ENCODE peak calls at places on chromosomes 7 and 10, in four cellular contexts. One of them, this sample, is unnamed.

GRCh38 chr10:45488365-45488764 is 114.3 kb downstream of the ALOX5 start:
- DNase-seq in K562: no peak
- DNase-seq in HepG2: no peak
- DNase-seq in GM12878: no peak
- DNase-seq in this sample: no peak

GRCh38 chr7:157404845-157405481 is 68.2 kb downstream of the DNAJB6 start:
- DNase-seq in K562: peak; percentile 93
- DNase-seq in HepG2: no peak
- DNase-seq in GM12878: no peak
- DNase-seq in this sample: no peak

GRCh38 chr10:28985137-28985885 is 303.6 kb upstream of the LYZL1 start:
- DNase-seq in K562: no peak
- DNase-seq in HepG2: no peak
- DNase-seq in GM12878: no peak
- DNase-seq in this sample: no peak

GRCh38 chr10:114053946-114054345 is 10.3 kb downstream of the ADRB1 start:
- DNase-seq in K562: no peak
- DNase-seq in HepG2: no peak
- DNase-seq in GM12878: no peak
- DNase-seq in this sample: no peak

GRCh38 chr7:44881610-44882009 is 3.7 kb downstream of the PURB start:
- DNase-seq in K562: no peak
- DNase-seq in HepG2: no peak
- DNase-seq in GM12878: no peak
- DNase-seq in this sample: no peak

GRCh38 chr10:14032406-14032998 is 298.2 kb downstream of the FRMD4A start:
- DNase-seq in K562: peak; percentile 86
- DNase-seq in HepG2: no peak
- DNase-seq in GM12878: no peak
- DNase-seq in this sample: peak; percentile 88

GRCh38 chr7:87517136-87517805 is 41.8 kb upstream of the ABCB4 start:
- DNase-seq in K562: no peak
- DNase-seq in HepG2: no peak
- DNase-seq in GM12878: no peak
- DNase-seq in this sample: no peak

GRCh38 chr10:106424981-106425380 is 739.5 kb downstream of the SORCS1 start:
- DNase-seq in K562: no peak
- DNase-seq in HepG2: no peak
- DNase-seq in GM12878: no peak
- DNase-seq in this sample: no peak

GRCh38 chr10:7159928-7160327 is 250.9 kb downstream of the SFMBT2 start:
- DNase-seq in K562: no peak
- DNase-seq in HepG2: no peak
- DNase-seq in GM12878: no peak
- DNase-seq in this sample: no peak

GRCh38 chr7:18347170-18347569 is 148.4 kb upstream of the HDAC9 start:
- DNase-seq in K562: no peak
- DNase-seq in HepG2: no peak
- DNase-seq in GM12878: no peak
- DNase-seq in this sample: no peak

GRCh38 chr10:48594371-48594770 is 10.5 kb downstream of the ARHGAP22 start:
- DNase-seq in K562: no peak
- DNase-seq in HepG2: no peak
- DNase-seq in GM12878: no peak
- DNase-seq in this sample: no peak

GRCh38 chr10:48800283-48800675 is 115.6 kb downstream of the WDFY4 start:
- DNase-seq in K562: peak; percentile 26
- DNase-seq in HepG2: no peak
- DNase-seq in GM12878: peak; percentile 34
- DNase-seq in this sample: no peak

GRCh38 chr10:124149681-124150080 is 56.3 kb upstream of the CHST15 start:
- DNase-seq in K562: no peak
- DNase-seq in HepG2: no peak
- DNase-seq in GM12878: peak; percentile 33
- DNase-seq in this sample: no peak

GRCh38 chr7:140924821-140925421 is at the start of gene BRAF:
- DNase-seq in K562: peak; percentile 99
- DNase-seq in HepG2: peak; percentile 23
- DNase-seq in GM12878: peak; percentile 62
- DNase-seq in this sample: peak; percentile 92

GRCh38 chr7:128235469-128235868 is 5.6 kb upstream of the LEP start:
- DNase-seq in K562: no peak
- DNase-seq in HepG2: no peak
- DNase-seq in GM12878: no peak
- DNase-seq in this sample: peak; percentile 18

GRCh38 chr7:96612034-96612433 is 97.6 kb downstream of the SEM1 start:
- DNase-seq in K562: no peak
- DNase-seq in HepG2: no peak
- DNase-seq in GM12878: no peak
- DNase-seq in this sample: no peak

GRCh38 chr7:45217358-45217757 is 59.8 kb downstream of the RAMP3 start:
- DNase-seq in K562: peak; percentile 48
- DNase-seq in HepG2: peak; percentile 5
- DNase-seq in GM12878: no peak
- DNase-seq in this sample: no peak

GRCh38 chr10:80537086-80537704 is 507 bp upstream of the SH2D4B start:
- DNase-seq in K562: no peak
- DNase-seq in HepG2: no peak
- DNase-seq in GM12878: no peak
- DNase-seq in this sample: no peak

GRCh38 chr7:27176343-27176731 is 2.2 kb upstream of the HOXA10 start:
- DNase-seq in K562: no peak
- DNase-seq in HepG2: no peak
- DNase-seq in GM12878: no peak
- DNase-seq in this sample: peak; percentile 12

GRCh38 chr10:109239371-109239770 is 683.9 kb downstream of the XPNPEP1 start:
- DNase-seq in K562: no peak
- DNase-seq in HepG2: no peak
- DNase-seq in GM12878: no peak
- DNase-seq in this sample: no peak

GRCh38 chr10:1546431-1547110 is 190.8 kb downstream of the ADARB2 start:
- DNase-seq in K562: no peak
- DNase-seq in HepG2: no peak
- DNase-seq in GM12878: no peak
- DNase-seq in this sample: no peak
- TF ChIP-seq JUNB in K562: no peak
- TF ChIP-seq JUNB in HepG2: no peak
- TF ChIP-seq JUNB in GM12878: no peak
- TF ChIP-seq JUNB in this sample: no peak

GRCh38 chr7:6529643-6530042 is 21.6 kb downstream of the GRID2IP start:
- DNase-seq in K562: no peak
- DNase-seq in HepG2: peak; percentile 15
- DNase-seq in GM12878: no peak
- DNase-seq in this sample: no peak

GRCh38 chr7:6528401-6529130 is 22.7 kb downstream of the GRID2IP start:
- DNase-seq in K562: no peak
- DNase-seq in HepG2: no peak
- DNase-seq in GM12878: no peak
- DNase-seq in this sample: no peak

GRCh38 chr7:6531492-6532279 is 19.6 kb downstream of the GRID2IP start:
- DNase-seq in K562: no peak
- DNase-seq in HepG2: no peak
- DNase-seq in GM12878: no peak
- DNase-seq in this sample: peak; percentile 42

GRCh38 chr7:6532516-6532915 is 18.7 kb downstream of the GRID2IP start:
- DNase-seq in K562: no peak
- DNase-seq in HepG2: no peak
- DNase-seq in GM12878: no peak
- DNase-seq in this sample: no peak

DNA sequence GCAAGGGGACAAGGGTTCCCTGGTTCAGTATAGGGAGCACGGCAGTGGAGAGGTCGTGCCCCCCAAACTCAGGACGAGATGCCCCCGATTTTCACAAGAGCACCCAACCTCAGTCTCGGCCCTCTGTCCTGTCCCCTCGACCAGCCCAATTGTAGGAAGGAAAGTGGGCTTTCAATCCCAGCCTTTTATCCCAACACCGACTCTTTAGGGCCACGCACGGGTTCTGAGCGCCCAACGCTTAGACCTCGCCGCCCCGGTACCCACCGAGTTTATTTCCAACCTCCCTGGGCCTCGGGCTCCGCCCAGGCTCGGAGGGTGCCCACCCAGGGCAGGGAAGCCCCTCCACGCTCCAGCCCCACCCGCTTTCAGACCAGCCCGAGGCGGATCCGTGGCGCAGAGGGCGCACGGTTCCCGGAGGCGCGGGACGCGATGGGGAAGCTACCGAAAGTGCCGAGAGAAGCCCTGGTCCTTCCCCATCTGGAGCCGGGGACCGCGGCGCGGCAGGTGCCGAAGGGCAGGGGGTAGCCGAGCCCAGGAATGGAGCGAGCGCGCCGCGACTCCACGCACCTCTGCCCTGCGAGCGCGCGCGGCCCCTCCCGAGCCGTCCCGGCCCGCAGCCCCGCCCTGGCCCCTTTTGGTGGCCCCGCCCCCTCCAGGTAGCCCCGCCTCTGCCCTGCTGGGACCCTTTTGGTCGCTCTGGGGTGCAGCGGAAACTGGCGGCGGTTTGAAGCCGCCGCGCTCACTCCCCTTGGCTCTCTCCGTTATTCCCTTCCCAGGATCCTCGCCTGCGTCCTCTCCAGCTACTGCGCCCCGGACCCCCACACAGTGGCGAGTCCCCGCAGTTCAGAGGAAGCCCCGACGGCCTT is 20.4 kb downstream of the GRID2IP start:
- DNase-seq in K562: peak; percentile 85
- DNase-seq in HepG2: no peak
- DNase-seq in GM12878: no peak
- DNase-seq in this sample: peak; percentile 86
- TF ChIP-seq EZH2 in K562: no peak
- TF ChIP-seq EZH2 in HepG2: no peak
- TF ChIP-seq EZH2 in GM12878: no peak
- TF ChIP-seq EZH2 in this sample: peak; percentile 48

DNA sequence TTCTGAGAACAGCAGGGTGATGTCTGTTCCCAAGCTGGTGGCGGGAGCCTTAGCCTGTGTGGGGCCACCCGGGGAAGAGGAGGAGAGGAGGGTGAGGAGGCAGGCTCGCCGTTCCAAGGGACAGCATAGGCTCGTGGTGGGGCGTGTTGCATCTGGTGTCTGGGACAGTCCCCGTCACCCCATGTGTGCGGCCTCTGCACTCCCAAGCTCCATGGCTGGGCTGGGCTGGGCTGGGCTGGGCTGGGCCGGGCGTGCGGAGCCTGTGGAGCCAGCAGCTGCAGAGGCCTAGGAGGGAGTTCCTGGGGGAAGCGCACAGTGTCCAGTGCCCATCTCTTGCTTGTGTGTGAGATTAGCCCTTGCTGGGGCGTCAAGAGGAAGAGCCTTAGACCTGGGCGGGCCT is 20.9 kb upstream of the TTYH3 start:
- DNase-seq in K562: no peak
- DNase-seq in HepG2: no peak
- DNase-seq in GM12878: no peak
- DNase-seq in this sample: no peak
- TF ChIP-seq JUNB in K562: no peak
- TF ChIP-seq JUNB in HepG2: no peak
- TF ChIP-seq JUNB in GM12878: no peak
- TF ChIP-seq JUNB in this sample: no peak

GRCh38 chr7:519974-520458 is 370 bp upstream of the PDGFA start:
- DNase-seq in K562: peak; percentile 59
- DNase-seq in HepG2: no peak
- DNase-seq in GM12878: no peak
- DNase-seq in this sample: peak; percentile 87

GRCh38 chr7:519429-519973 is at the start of gene PDGFA:
- DNase-seq in K562: peak; percentile 62
- DNase-seq in HepG2: no peak
- DNase-seq in GM12878: no peak
- DNase-seq in this sample: no peak

GRCh38 chr7:520503-521161 is 986 bp upstream of the PDGFA start:
- DNase-seq in K562: peak; percentile 63
- DNase-seq in HepG2: no peak
- DNase-seq in GM12878: no peak
- DNase-seq in this sample: peak; percentile 74

GRCh38 chr7:517848-518629 is 1.6 kb downstream of the PDGFA start:
- DNase-seq in K562: peak; percentile 34
- DNase-seq in HepG2: no peak
- DNase-seq in GM12878: no peak
- DNase-seq in this sample: peak; percentile 67

DNA sequence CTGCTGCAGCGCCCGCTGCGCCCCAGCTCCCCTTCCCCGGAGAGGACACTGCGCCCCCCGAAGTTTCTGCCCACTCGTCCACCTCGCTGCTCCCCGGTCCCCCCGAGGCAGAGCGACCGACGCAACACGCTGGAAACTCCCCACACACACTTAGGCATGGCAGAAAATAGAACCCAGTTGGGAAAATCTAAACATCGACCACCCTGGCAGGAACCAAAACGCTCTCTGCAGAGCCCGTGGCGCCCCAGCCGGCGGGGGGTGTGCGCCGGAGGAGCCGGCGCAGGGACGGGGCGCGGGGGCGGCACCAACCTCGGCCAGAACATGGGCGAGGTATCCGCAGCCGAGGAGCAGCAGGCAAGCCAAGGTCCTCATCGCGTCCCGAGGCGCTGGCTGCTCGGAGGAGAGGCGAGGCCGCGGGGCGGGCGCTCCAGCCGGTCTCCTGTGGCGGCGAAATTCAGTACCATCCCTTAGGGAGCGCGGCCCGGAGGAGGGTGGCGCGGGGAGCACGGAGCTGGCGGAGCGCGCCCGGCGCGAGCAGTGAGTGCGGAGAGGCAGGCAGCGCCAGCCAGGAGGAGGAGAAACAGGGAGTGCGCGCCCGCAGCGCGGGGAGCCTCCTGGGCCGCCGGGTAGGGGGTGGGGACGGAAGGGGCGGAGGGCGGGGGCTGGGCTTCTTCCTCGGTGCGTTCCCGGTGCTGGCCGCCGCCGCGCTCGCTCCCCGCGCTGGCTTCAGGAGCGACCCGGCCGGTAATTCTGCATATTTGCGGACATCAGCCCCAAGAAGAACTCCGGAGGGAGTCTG is 817 bp downstream of the PDGFA start:
- DNase-seq in K562: peak; percentile 73
- DNase-seq in HepG2: no peak
- DNase-seq in GM12878: no peak
- DNase-seq in this sample: peak; percentile 74
- TF ChIP-seq EZH2 in K562: no peak
- TF ChIP-seq EZH2 in HepG2: no peak
- TF ChIP-seq EZH2 in GM12878: no peak
- TF ChIP-seq EZH2 in this sample: peak; percentile 39

GRCh38 chr10:21368022-21368582 is 157.4 kb downstream of the SKIDA1 start:
- DNase-seq in K562: peak; percentile 40
- DNase-seq in HepG2: no peak
- DNase-seq in GM12878: no peak
- DNase-seq in this sample: no peak
- TF ChIP-seq JUNB in K562: no peak
- TF ChIP-seq JUNB in HepG2: no peak
- TF ChIP-seq JUNB in GM12878: no peak
- TF ChIP-seq JUNB in this sample: no peak